ENCODE peak calls at places on chromosomes 4 and X, in seven cellular contexts. Y is H1, U is HepG2, Z is GM12878, F is HCT116, T is SK-N-SH, G is K562. L is an unnamed sample.

GRCh38 chrX:123809854-123810375 is 49.9 kb upstream of the XIAP start:
- DNase-seq in Y (no peak), T (no peak), U (no peak), F (no peak), G (no peak), Z (no peak), L (no peak)

GRCh38 chr4:43103048-43103447 is 210.5 kb downstream of the GRXCR1 start:
- DNase-seq in T (no peak), Y (no peak), Z (no peak), F (no peak), U (no peak), G (no peak), L (no peak)

GRCh38 chrX:95703696-95704095 is 980.9 kb upstream of the DIAPH2 start:
- DNase-seq in Y (no peak), T (no peak), Z (no peak), U (no peak), G (no peak), F (no peak), L (no peak)

GRCh38 chrX:46130246-46130645 is 415.0 kb downstream of the ZNF674 start:
- DNase-seq in T (no peak), Y (no peak), Z (no peak), F (no peak), G (no peak), U (no peak), L (no peak)

GRCh38 chr4:167966161-167966560 is 126.2 kb upstream of the ANXA10 start:
- DNase-seq in G (no peak), F (no peak), Z (no peak), U (no peak), Y (no peak), T (no peak), L (no peak)

GRCh38 chrX:9880237-9880636 is 86.9 kb upstream of the CLDN34 start:
- DNase-seq in G (no peak), T (no peak), Y (no peak), U (no peak), Z (no peak), F (no peak), L (no peak)

GRCh38 chr4:73045894-73046293 is 23.6 kb downstream of the COX18 start:
- DNase-seq in U (no peak), F (no peak), G (peak; percentile 15), Z (no peak), Y (no peak), T (no peak), L (no peak)

GRCh38 chrX:46381630-46382029 is 163.6 kb downstream of the ZNF674 start:
- DNase-seq in Y (no peak), Z (peak; percentile 4), T (no peak), F (peak; percentile 8), U (peak; percentile 6), G (peak; percentile 31), L (no peak)

GRCh38 chr4:52266537-52267137 is 215.5 kb downstream of the SPATA18 start:
- DNase-seq in Z (no peak), U (no peak), F (no peak), Y (no peak), G (no peak), T (no peak), L (no peak)

GRCh38 chr4:7198440-7199128 is 6.2 kb downstream of the SORCS2 start:
- DNase-seq in Z (no peak), U (no peak), F (no peak), G (no peak), Y (no peak), T (no peak), L (no peak)

GRCh38 chrX:148878371-148878770 is 378.0 kb downstream of the AFF2 start:
- DNase-seq in Z (no peak), U (no peak), Y (no peak), F (no peak), G (no peak), T (no peak), L (no peak)

GRCh38 chr4:74656596-74656995 is 137.7 kb downstream of the BTC start:
- DNase-seq in G (no peak), Y (no peak), U (no peak), F (no peak), T (no peak), Z (no peak), L (no peak)

GRCh38 chr4:171846232-171846631 is 33.0 kb downstream of the GALNTL6 start:
- DNase-seq in T (peak; percentile 37), F (peak; percentile 42), G (peak; percentile 55), Y (peak; percentile 50), Z (no peak), U (peak; percentile 31), L (peak; percentile 73)

GRCh38 chrX:131288738-131289511 is at the start of gene IGSF1:
- DNase-seq in G (peak; percentile 59), T (peak; percentile 65), U (peak; percentile 17), Z (no peak), Y (peak; percentile 67), F (no peak), L (no peak)

GRCh38 chr4:29581469-29581868 is 1138.7 kb upstream of the PCDH7 start:
- DNase-seq in Z (no peak), T (no peak), U (no peak), Y (no peak), F (no peak), G (no peak), L (no peak)

DNA sequence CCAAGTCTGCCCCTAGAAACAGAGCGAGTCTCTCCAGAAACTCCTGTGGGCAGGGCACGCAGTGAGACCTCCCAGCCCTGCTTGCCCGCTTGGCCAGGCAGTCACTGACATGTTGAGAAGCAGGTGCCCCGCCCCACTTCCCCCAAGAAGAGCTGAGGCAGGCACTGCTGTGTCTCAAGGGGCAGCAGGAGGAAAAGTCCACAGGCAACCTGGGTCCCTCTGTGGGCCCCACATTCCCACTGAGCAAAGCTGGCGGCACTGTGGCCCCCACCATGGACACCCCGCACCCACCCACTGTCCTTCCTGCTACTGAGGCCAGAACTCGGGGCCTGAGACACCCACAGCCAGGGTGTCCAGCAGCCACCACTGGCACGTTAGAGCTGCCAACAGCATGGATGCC is 137.3 kb upstream of the NKX1-1 start:
- DNase-seq in Z (no peak), Y (no peak), G (no peak), U (no peak), F (no peak), T (no peak), L (no peak)
- TF ChIP-seq JUND in Z (no peak), Y (no peak), G (no peak), U (no peak), F (no peak), T (no peak), L (no peak)

GRCh38 chrX:137747231-137747630 is 181.3 kb downstream of the ZIC3 start:
- DNase-seq in F (no peak), Z (no peak), Y (peak; percentile 56), U (no peak), T (no peak), G (no peak), L (no peak)
- TF ChIP-seq JUND in F (no peak), Z (no peak), Y (no peak), U (no peak), T (no peak), G (no peak), L (no peak)

DNA sequence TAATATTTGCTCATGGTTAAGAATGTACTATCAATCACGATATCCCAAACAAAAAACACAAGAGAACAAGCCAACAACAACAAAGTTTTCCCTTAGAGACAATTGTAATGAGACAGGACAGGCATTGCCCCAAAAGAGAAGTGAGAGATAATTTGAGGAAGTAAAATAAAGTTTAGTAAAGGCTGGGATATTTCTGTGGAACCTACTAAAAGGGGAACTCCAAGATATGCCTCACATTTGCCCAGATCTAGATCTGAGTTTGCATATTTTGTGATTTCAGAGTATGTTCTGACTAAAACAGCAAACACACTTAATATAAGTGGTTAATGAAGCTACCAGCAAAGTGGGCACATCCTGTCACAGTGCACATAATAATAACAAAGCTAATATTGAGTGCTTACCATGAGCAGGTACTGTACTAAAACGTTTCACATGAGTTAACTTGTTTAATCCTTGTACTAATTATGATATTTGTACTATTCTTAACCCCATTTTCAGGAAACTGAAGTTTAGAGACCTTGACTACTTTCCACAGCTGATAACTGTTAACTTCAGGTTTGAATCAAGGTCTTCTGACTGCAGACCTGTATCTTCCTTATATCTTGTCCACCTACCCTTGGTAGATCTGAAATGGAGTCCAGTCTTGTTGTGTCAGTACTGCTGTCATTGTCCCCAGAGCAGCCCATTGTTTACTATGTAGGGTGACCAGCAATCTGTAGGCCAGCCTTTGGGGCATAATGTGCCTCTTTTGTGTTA is 26.0 kb upstream of the BMP2K start:
- DNase-seq in F (no peak), U (no peak), Z (peak; percentile 97), Y (no peak), G (no peak), T (no peak), L (no peak)
- TF ChIP-seq JUND in F (no peak), U (no peak), Z (peak; percentile 7), Y (no peak), G (no peak), T (no peak), L (no peak)

DNA sequence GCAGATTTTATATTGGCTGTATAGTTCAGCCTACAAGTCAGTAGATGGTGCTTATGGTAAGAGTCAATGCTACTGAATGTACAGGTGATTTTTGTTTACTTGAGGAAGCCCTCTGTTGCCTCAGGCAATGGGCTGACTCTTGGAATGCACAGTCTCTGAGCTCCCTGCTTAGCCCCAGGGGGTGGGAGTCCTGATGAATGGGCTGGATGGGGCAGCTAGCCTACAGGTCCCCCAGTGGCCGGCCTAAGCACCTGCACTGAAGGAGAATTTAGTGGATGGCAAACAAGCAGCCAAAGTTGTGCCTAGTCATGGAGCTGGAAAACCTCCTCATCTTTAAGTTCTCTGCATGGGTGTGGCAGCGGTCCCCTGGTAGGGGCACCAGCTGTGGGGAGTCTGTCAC is 101.8 kb upstream of the CXorf51B start:
- DNase-seq in F (no peak), Y (peak; percentile 46), T (no peak), U (no peak), Z (no peak), G (no peak), L (no peak)
- TF ChIP-seq JUND in F (no peak), Y (no peak), T (no peak), U (no peak), Z (no peak), G (no peak), L (no peak)

GRCh38 chrX:22097295-22097694 is 65.2 kb downstream of the PHEX start:
- DNase-seq in U (no peak), G (peak; percentile 1), T (no peak), Y (no peak), F (no peak), Z (no peak), L (no peak)
- TF ChIP-seq JUND in U (no peak), G (no peak), T (peak; percentile 52), Y (no peak), F (no peak), Z (no peak), L (no peak)

GRCh38 chr4:101155368-101155767 is 192.0 kb downstream of the PPP3CA start:
- DNase-seq in Z (no peak), U (no peak), F (peak; percentile 97), T (no peak), G (no peak), Y (no peak), L (no peak)
- TF ChIP-seq JUND in Z (no peak), U (no peak), F (peak; percentile 98), T (peak; percentile 32), G (no peak), Y (peak; percentile 34), L (no peak)

GRCh38 chr4:18524667-18525066 is 503.1 kb upstream of the LCORL start:
- DNase-seq in G (no peak), Z (no peak), F (no peak), T (no peak), U (no peak), Y (no peak), L (no peak)
- TF ChIP-seq JUND in G (no peak), Z (no peak), F (no peak), T (no peak), U (no peak), Y (no peak), L (no peak)